ENCODE peak calls at places on chromosome 14, in six cellular contexts. One of them, this sample, is unnamed.

GRCh38 chr14:62866376-62866775 is 178.9 kb downstream of the KCNH5 start:
- DNase-seq in lower lobe of right lung: no peak
- DNase-seq in psoas muscle: no peak
- DNase-seq in neural progenitor cell: no peak
- DNase-seq in uterus: no peak
- DNase-seq in thoracic aorta: no peak
- DNase-seq in this sample: no peak

GRCh38 chr14:103886304-103887169 is 39.2 kb upstream of the PPP1R13B start:
- DNase-seq in psoas muscle: no peak
- DNase-seq in lower lobe of right lung: no peak
- DNase-seq in neural progenitor cell: peak
- DNase-seq in uterus: no peak
- DNase-seq in thoracic aorta: no peak
- DNase-seq in this sample: no peak

GRCh38 chr14:96252323-96253052 is 3.5 kb upstream of the BDKRB1 start:
- DNase-seq in neural progenitor cell: no peak
- DNase-seq in psoas muscle: no peak
- DNase-seq in uterus: no peak
- DNase-seq in thoracic aorta: no peak
- DNase-seq in lower lobe of right lung: no peak
- DNase-seq in this sample: no peak

GRCh38 chr14:72033331-72033730 is 101.1 kb downstream of the RGS6 start:
- DNase-seq in neural progenitor cell: no peak
- DNase-seq in lower lobe of right lung: no peak
- DNase-seq in psoas muscle: no peak
- DNase-seq in uterus: no peak
- DNase-seq in thoracic aorta: no peak
- DNase-seq in this sample: no peak

GRCh38 chr14:85416771-85417170 is 113.2 kb upstream of the FLRT2 start:
- DNase-seq in uterus: no peak
- DNase-seq in lower lobe of right lung: no peak
- DNase-seq in neural progenitor cell: no peak
- DNase-seq in thoracic aorta: no peak
- DNase-seq in psoas muscle: no peak
- DNase-seq in this sample: no peak

GRCh38 chr14:60648169-60648933 is 926 bp downstream of the SIX1 start:
- DNase-seq in neural progenitor cell: peak
- DNase-seq in uterus: no peak
- DNase-seq in psoas muscle: peak
- DNase-seq in thoracic aorta: no peak
- DNase-seq in lower lobe of right lung: peak
- DNase-seq in this sample: no peak

GRCh38 chr14:71566276-71566675 is 366.0 kb upstream of the RGS6 start:
- DNase-seq in thoracic aorta: no peak
- DNase-seq in neural progenitor cell: no peak
- DNase-seq in psoas muscle: no peak
- DNase-seq in lower lobe of right lung: no peak
- DNase-seq in uterus: no peak
- DNase-seq in this sample: no peak

GRCh38 chr14:45091696-45092095 is 7.8 kb downstream of the PRPF39 start:
- DNase-seq in lower lobe of right lung: no peak
- DNase-seq in uterus: no peak
- DNase-seq in neural progenitor cell: no peak
- DNase-seq in thoracic aorta: no peak
- DNase-seq in psoas muscle: no peak
- DNase-seq in this sample: no peak

GRCh38 chr14:47391105-47391504 is 284.3 kb downstream of the MDGA2 start:
- DNase-seq in lower lobe of right lung: no peak
- DNase-seq in neural progenitor cell: no peak
- DNase-seq in uterus: no peak
- DNase-seq in psoas muscle: no peak
- DNase-seq in thoracic aorta: no peak
- DNase-seq in this sample: no peak

GRCh38 chr14:47392351-47392750 is 283.1 kb downstream of the MDGA2 start:
- DNase-seq in lower lobe of right lung: no peak
- DNase-seq in psoas muscle: no peak
- DNase-seq in uterus: no peak
- DNase-seq in thoracic aorta: no peak
- DNase-seq in neural progenitor cell: no peak
- DNase-seq in this sample: no peak

GRCh38 chr14:47389520-47389919 is 285.9 kb downstream of the MDGA2 start:
- DNase-seq in uterus: no peak
- DNase-seq in lower lobe of right lung: no peak
- DNase-seq in thoracic aorta: no peak
- DNase-seq in psoas muscle: no peak
- DNase-seq in neural progenitor cell: peak
- DNase-seq in this sample: no peak
- TF ChIP-seq CTCF in uterus: no peak
- TF ChIP-seq CTCF in lower lobe of right lung: no peak
- TF ChIP-seq CTCF in thoracic aorta: no peak
- TF ChIP-seq CTCF in psoas muscle: no peak
- TF ChIP-seq CTCF in neural progenitor cell: no peak
- TF ChIP-seq CTCF in this sample: no peak

GRCh38 chr14:24299255-24300191 is at the start of the genes DHRS1 and NOP9:
- DNase-seq in psoas muscle: peak
- DNase-seq in thoracic aorta: peak
- DNase-seq in lower lobe of right lung: peak
- DNase-seq in neural progenitor cell: peak
- DNase-seq in uterus: peak
- DNase-seq in this sample: peak
- TF ChIP-seq CTCF in psoas muscle: no peak
- TF ChIP-seq CTCF in thoracic aorta: no peak
- TF ChIP-seq CTCF in lower lobe of right lung: no peak
- TF ChIP-seq CTCF in neural progenitor cell: no peak
- TF ChIP-seq CTCF in uterus: peak
- TF ChIP-seq CTCF in this sample: no peak

GRCh38 chr14:100645986-100646314 is 58.7 kb upstream of the BEGAIN start:
- DNase-seq in psoas muscle: no peak
- DNase-seq in thoracic aorta: no peak
- DNase-seq in lower lobe of right lung: no peak
- DNase-seq in uterus: no peak
- DNase-seq in neural progenitor cell: no peak
- DNase-seq in this sample: no peak
- TF ChIP-seq CTCF in psoas muscle: no peak
- TF ChIP-seq CTCF in thoracic aorta: no peak
- TF ChIP-seq CTCF in lower lobe of right lung: no peak
- TF ChIP-seq CTCF in uterus: no peak
- TF ChIP-seq CTCF in neural progenitor cell: no peak
- TF ChIP-seq CTCF in this sample: peak

DNA sequence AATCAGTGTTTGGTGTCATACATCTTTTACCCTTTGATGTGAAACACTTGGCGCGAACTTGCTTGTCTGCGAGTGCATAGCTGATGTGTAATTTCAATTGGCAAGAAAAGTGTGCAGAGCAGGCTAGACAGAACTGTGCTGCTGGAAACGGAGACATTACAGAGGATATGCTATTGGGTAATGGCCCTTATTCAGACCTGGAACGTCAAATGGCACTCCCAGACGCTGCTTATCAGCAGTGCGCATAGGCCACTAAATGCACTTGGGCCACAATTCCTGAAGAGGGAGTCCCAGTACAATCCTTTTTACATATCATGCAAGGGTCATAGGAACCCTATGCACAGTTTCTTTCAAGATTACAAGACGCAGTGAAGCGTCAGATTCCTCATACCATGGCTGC is 15.7 kb upstream of the SLC10A1 start:
- DNase-seq in neural progenitor cell: peak
- DNase-seq in thoracic aorta: no peak
- DNase-seq in lower lobe of right lung: no peak
- DNase-seq in psoas muscle: no peak
- DNase-seq in uterus: no peak
- DNase-seq in this sample: no peak
- TF ChIP-seq CTCF in neural progenitor cell: peak
- TF ChIP-seq CTCF in thoracic aorta: no peak
- TF ChIP-seq CTCF in lower lobe of right lung: no peak
- TF ChIP-seq CTCF in psoas muscle: no peak
- TF ChIP-seq CTCF in uterus: no peak
- TF ChIP-seq CTCF in this sample: no peak

GRCh38 chr14:55130194-55130550 is 1.1 kb downstream of the LGALS3 start:
- DNase-seq in neural progenitor cell: no peak
- DNase-seq in uterus: no peak
- DNase-seq in lower lobe of right lung: no peak
- DNase-seq in psoas muscle: no peak
- DNase-seq in thoracic aorta: no peak
- DNase-seq in this sample: no peak

GRCh38 chr14:55131782-55132181 is 2.7 kb downstream of the LGALS3 start:
- DNase-seq in neural progenitor cell: no peak
- DNase-seq in psoas muscle: no peak
- DNase-seq in thoracic aorta: no peak
- DNase-seq in lower lobe of right lung: no peak
- DNase-seq in uterus: no peak
- DNase-seq in this sample: no peak

GRCh38 chr14:55136241-55136640 is 7.2 kb downstream of the LGALS3 start:
- DNase-seq in psoas muscle: no peak
- DNase-seq in lower lobe of right lung: no peak
- DNase-seq in thoracic aorta: no peak
- DNase-seq in uterus: no peak
- DNase-seq in neural progenitor cell: no peak
- DNase-seq in this sample: no peak

GRCh38 chr14:55136868-55137785 is 8.1 kb downstream of the LGALS3 start:
- DNase-seq in lower lobe of right lung: no peak
- DNase-seq in psoas muscle: peak
- DNase-seq in thoracic aorta: peak
- DNase-seq in neural progenitor cell: no peak
- DNase-seq in uterus: peak
- DNase-seq in this sample: peak

DNA sequence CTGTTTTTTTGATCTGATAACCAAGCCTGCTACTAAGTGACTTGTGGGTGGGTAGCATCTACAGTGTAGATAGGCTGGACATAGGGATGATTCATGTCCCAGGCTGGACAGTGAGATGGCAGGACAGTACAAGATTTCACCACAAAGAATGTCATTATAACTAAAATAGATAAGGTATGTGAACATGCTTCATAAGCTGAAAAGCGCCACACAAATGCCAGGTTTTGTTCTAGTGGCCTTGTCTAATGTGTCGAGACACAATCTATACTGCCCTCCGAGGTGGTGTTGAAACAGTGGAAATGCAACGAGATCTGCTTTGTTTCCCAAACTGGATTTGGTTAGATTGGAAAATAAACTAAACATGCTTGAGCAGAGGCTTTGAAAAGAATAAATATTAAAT is 4.4 kb downstream of the LGALS3 start:
- DNase-seq in lower lobe of right lung: no peak
- DNase-seq in thoracic aorta: no peak
- DNase-seq in neural progenitor cell: peak
- DNase-seq in uterus: no peak
- DNase-seq in psoas muscle: no peak
- DNase-seq in this sample: no peak
- TF ChIP-seq CTCF in lower lobe of right lung: no peak
- TF ChIP-seq CTCF in thoracic aorta: peak
- TF ChIP-seq CTCF in neural progenitor cell: peak
- TF ChIP-seq CTCF in uterus: peak
- TF ChIP-seq CTCF in psoas muscle: peak
- TF ChIP-seq CTCF in this sample: peak

GRCh38 chr14:38693423-38693822 is 409.6 kb downstream of the SEC23A start:
- DNase-seq in lower lobe of right lung: no peak
- DNase-seq in neural progenitor cell: no peak
- DNase-seq in psoas muscle: no peak
- DNase-seq in thoracic aorta: no peak
- DNase-seq in uterus: no peak
- DNase-seq in this sample: no peak
- TF ChIP-seq CTCF in lower lobe of right lung: no peak
- TF ChIP-seq CTCF in neural progenitor cell: peak
- TF ChIP-seq CTCF in psoas muscle: no peak
- TF ChIP-seq CTCF in thoracic aorta: no peak
- TF ChIP-seq CTCF in uterus: no peak
- TF ChIP-seq CTCF in this sample: no peak

GRCh38 chr14:25436906-25437305 is 387.0 kb upstream of the STXBP6 start:
- DNase-seq in neural progenitor cell: no peak
- DNase-seq in uterus: no peak
- DNase-seq in lower lobe of right lung: no peak
- DNase-seq in psoas muscle: no peak
- DNase-seq in thoracic aorta: no peak
- DNase-seq in this sample: no peak

GRCh38 chr14:25430808-25431207 is 380.9 kb upstream of the STXBP6 start:
- DNase-seq in lower lobe of right lung: no peak
- DNase-seq in neural progenitor cell: no peak
- DNase-seq in uterus: no peak
- DNase-seq in psoas muscle: no peak
- DNase-seq in thoracic aorta: no peak
- DNase-seq in this sample: no peak

GRCh38 chr14:25431211-25432076 is 381.5 kb upstream of the STXBP6 start:
- DNase-seq in psoas muscle: no peak
- DNase-seq in thoracic aorta: no peak
- DNase-seq in uterus: no peak
- DNase-seq in lower lobe of right lung: no peak
- DNase-seq in neural progenitor cell: peak
- DNase-seq in this sample: no peak
- TF ChIP-seq CTCF in psoas muscle: no peak
- TF ChIP-seq CTCF in thoracic aorta: no peak
- TF ChIP-seq CTCF in uterus: no peak
- TF ChIP-seq CTCF in lower lobe of right lung: peak
- TF ChIP-seq CTCF in neural progenitor cell: peak
- TF ChIP-seq CTCF in this sample: no peak

GRCh38 chr14:20907214-20907613 is 16.0 kb downstream of the RNASE3 start:
- DNase-seq in lower lobe of right lung: no peak
- DNase-seq in thoracic aorta: no peak
- DNase-seq in psoas muscle: no peak
- DNase-seq in neural progenitor cell: no peak
- DNase-seq in uterus: no peak
- DNase-seq in this sample: no peak
- TF ChIP-seq CTCF in lower lobe of right lung: no peak
- TF ChIP-seq CTCF in thoracic aorta: no peak
- TF ChIP-seq CTCF in psoas muscle: no peak
- TF ChIP-seq CTCF in neural progenitor cell: no peak
- TF ChIP-seq CTCF in uterus: no peak
- TF ChIP-seq CTCF in this sample: no peak

This sample was measured in left ventricle myocardium inferior.